ENCODE peak calls at places on chromosomes 3 and 15, in five cellular contexts. O is left cardiac atrium, G is activated T-cell treated with anti-CD3 and anti-CD28 coated beads for 48 hours, D is GM03348, A is HT-29. M is an unnamed sample.

GRCh38 chr3:13092621-13093339 is 19.6 kb upstream of the IQSEC1 start:
- DNase-seq in D (no peak), G (no peak), A (no peak), O (peak; percentile 86), M (no peak)

GRCh38 chr3:190116551-190117067 is 4.1 kb downstream of the P3H2 start:
- DNase-seq in A (peak; percentile 26), D (peak; percentile 22), O (no peak), G (no peak), M (no peak)

GRCh38 chr3:159764211-159765024 is 224.2 kb upstream of the IL12A start:
- DNase-seq in G (no peak), D (peak; percentile 83), O (no peak), A (no peak), M (no peak)

GRCh38 chr3:185420762-185421161 is 57.8 kb downstream of the MAP3K13 start:
- DNase-seq in A (peak; percentile 49), D (no peak), G (no peak), O (no peak), M (no peak)

GRCh38 chr15:85771276-85771675 is 23.4 kb downstream of the KLHL25 start:
- DNase-seq in G (no peak), A (no peak), D (no peak), O (no peak), M (no peak)

GRCh38 chr3:126373682-126374601 is 16.7 kb upstream of the KLF15 start:
- DNase-seq in D (peak; percentile 67), A (no peak), G (no peak), O (no peak), M (no peak)

GRCh38 chr3:4633078-4634004 is 140.2 kb downstream of the ITPR1 start:
- DNase-seq in G (no peak), D (peak; percentile 83), A (peak; percentile 58), O (no peak), M (peak; percentile 58)

GRCh38 chr3:56595956-56596355 is 39.0 kb downstream of the CCDC66 start:
- DNase-seq in G (no peak), D (no peak), O (no peak), A (no peak), M (no peak)

GRCh38 chr3:108021533-108021932 is 69.3 kb downstream of the CD47 start:
- DNase-seq in G (no peak), D (no peak), O (no peak), A (no peak), M (no peak)

GRCh38 chr3:146543461-146544012 is 870 bp downstream of the PLSCR1 start:
- DNase-seq in G (no peak), A (peak; percentile 72), D (peak; percentile 12), O (no peak), M (peak; percentile 75)

GRCh38 chr15:39588531-39589192 is 7.8 kb downstream of the THBS1 start:
- DNase-seq in A (no peak), G (no peak), D (no peak), O (no peak), M (no peak)

GRCh38 chr3:120795017-120795648 is 52.6 kb downstream of the GTF2E1 start:
- DNase-seq in G (peak; percentile 71), O (peak; percentile 84), A (peak; percentile 85), D (peak; percentile 70), M (peak; percentile 71)

GRCh38 chr15:59420986-59421618 is 16.9 kb upstream of the FAM81A start:
- DNase-seq in O (no peak), D (peak; percentile 29), G (no peak), A (peak; percentile 37), M (no peak)

GRCh38 chr3:157170861-157171260 is 10.9 kb upstream of the CCNL1 start:
- DNase-seq in O (no peak), D (no peak), A (no peak), G (no peak), M (no peak)

GRCh38 chr15:98609144-98609852 is 39.0 kb upstream of the IGF1R start:
- DNase-seq in O (no peak), A (peak; percentile 21), D (peak; percentile 59), G (no peak), M (no peak)

GRCh38 chr3:71416868-71417267 is 166.7 kb downstream of the FOXP1 start:
- DNase-seq in O (no peak), G (no peak), A (no peak), D (no peak), M (peak; percentile 21)

GRCh38 chr3:43559961-43560360 is 61.9 kb downstream of the ANO10 start:
- DNase-seq in O (no peak), G (no peak), D (no peak), A (peak; percentile 2), M (no peak)

GRCh38 chr3:113485161-113485609 is 29.8 kb downstream of the SPICE1 start:
- DNase-seq in D (no peak), G (no peak), O (no peak), A (peak; percentile 87), M (no peak)

GRCh38 chr3:50627407-50628051 is 10.6 kb downstream of the MAPKAPK3 start:
- DNase-seq in O (peak; percentile 73), G (no peak), A (no peak), D (peak; percentile 72), M (peak; percentile 41)

GRCh38 chr3:13654330-13655073 is 105.6 kb downstream of the FBLN2 start:
- DNase-seq in D (no peak), G (no peak), O (no peak), A (no peak), M (no peak)

GRCh38 chr3:179149239-179149887 is 1.2 kb downstream of the PIK3CA start:
- DNase-seq in G (peak; percentile 21), A (peak; percentile 53), D (peak; percentile 25), O (no peak), M (peak; percentile 78)

GRCh38 chr3:105385179-105385578 is 18.5 kb downstream of the ALCAM start:
- DNase-seq in D (no peak), G (no peak), O (no peak), A (no peak), M (no peak)